ENCODE peak calls at places on chromosomes 16 and 17, in five cellular contexts. M, N, V, E and S are unnamed samples.

GRCh38 chr17:58176200-58176599 is 9.4 kb downstream of the OR4D2 start:
- DNase-seq in M (no peak), N (no peak), V (no peak), E (no peak), S (no peak)

GRCh38 chr17:197352-197751 is 15.9 kb upstream of the DOC2B start:
- DNase-seq in M (no peak), N (no peak), V (no peak), E (no peak), S (no peak)

GRCh38 chr17:81928497-81929252 is 1.1 kb upstream of the MAFG start:
- DNase-seq in M (no peak), N (no peak), V (no peak), E (no peak), S (no peak)

GRCh38 chr16:88764913-88765349 is 20.1 kb downstream of the PIEZO1 start:
- DNase-seq in M (no peak), N (no peak), V (no peak), E (no peak), S (no peak)

GRCh38 chr17:50182783-50183438 is 17.1 kb downstream of the SGCA start:
- DNase-seq in M (no peak), N (no peak), V (no peak), E (no peak), S (no peak)

GRCh38 chr16:88194397-88195020 is 188.2 kb upstream of the ZNF469 start:
- DNase-seq in M (no peak), N (peak; percentile 36), V (no peak), E (no peak), S (no peak)

GRCh38 chr17:42872251-42872965 is 21.4 kb downstream of the AOC3 start:
- DNase-seq in M (no peak), N (no peak), V (no peak), E (no peak), S (no peak)

GRCh38 chr17:34883106-34884000 is 77.9 kb downstream of the CCT6B start:
- DNase-seq in M (no peak), N (no peak), V (no peak), E (no peak), S (no peak)

GRCh38 chr17:78341559-78342437 is 18.1 kb downstream of the SOCS3 start:
- DNase-seq in M (no peak), N (peak; percentile 80), V (no peak), E (peak; percentile 51), S (no peak)

GRCh38 chr17:73648974-73649373 is 4.7 kb upstream of the SDK2 start:
- DNase-seq in M (no peak), N (no peak), V (no peak), E (no peak), S (no peak)

GRCh38 chr16:27367463-27368357 is 34.3 kb upstream of the IL21R start:
- DNase-seq in M (peak; percentile 63), N (peak; percentile 88), V (no peak), E (peak; percentile 75), S (peak; percentile 76)

GRCh38 chr16:21167360-21167759 is 8.9 kb downstream of the LDAF1 start:
- DNase-seq in M (peak; percentile 28), N (no peak), V (peak; percentile 83), E (no peak), S (no peak)

GRCh38 chr17:2372180-2372579 is 28.7 kb downstream of the MNT start:
- DNase-seq in M (no peak), N (no peak), V (no peak), E (no peak), S (no peak)

GRCh38 chr17:13996758-13997157 is 72.5 kb upstream of the COX10 start:
- DNase-seq in M (no peak), N (no peak), V (no peak), E (no peak), S (no peak)

GRCh38 chr16:73301984-73302383 is 254.1 kb upstream of the ZFHX3 start:
- DNase-seq in M (no peak), N (no peak), V (no peak), E (no peak), S (no peak)
- TF ChIP-seq POLR2AphosphoS5 in M (no peak), N (no peak), V (no peak), E (no peak), S (no peak)

DNA sequence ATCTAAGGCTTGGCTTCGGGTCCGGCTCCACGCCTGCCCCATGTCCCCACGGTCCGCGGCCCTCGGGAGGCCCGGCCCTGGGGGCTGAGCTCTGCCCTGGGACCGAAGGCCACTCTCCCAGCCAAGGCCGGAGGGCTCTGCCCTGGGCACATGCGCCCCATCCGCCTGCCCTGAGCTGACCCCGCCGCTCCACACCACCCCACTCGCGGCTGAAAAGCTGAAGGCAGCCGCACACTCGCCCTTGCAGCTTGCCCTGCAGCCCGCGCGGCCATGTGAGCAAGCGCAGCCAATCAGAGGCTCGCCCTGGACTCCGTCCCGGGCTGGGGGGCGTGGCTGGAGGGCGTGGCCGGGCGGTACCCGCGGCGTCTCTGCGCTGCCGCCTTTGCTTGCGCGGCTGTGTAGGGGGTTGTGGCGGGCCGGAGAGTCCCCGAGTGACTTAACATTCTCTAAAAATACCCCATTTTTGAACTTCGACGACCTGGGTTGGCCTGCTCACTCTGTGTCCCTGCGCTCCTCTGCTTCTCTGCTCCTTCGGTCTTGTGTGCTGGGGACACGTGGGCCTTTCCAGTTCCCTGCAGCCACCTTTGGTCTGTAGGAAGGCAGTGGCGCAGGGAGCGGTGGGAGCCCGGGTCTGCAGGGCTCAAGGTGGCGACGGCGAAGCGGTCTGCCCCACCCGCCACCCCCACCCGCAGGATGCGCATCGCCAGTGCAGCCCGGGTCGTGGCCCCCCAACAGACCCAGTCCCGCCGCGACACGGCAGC is 8.8 kb upstream of the MAP2K3 start:
- DNase-seq in M (no peak), N (peak; percentile 97), V (no peak), E (peak; percentile 79), S (peak; percentile 98)
- TF ChIP-seq POLR2AphosphoS5 in M (peak; percentile 76), N (peak; percentile 80), V (peak; percentile 53), E (peak; percentile 32), S (no peak)

GRCh38 chr17:6711081-6711674 is 2.0 kb downstream of the SLC13A5 start:
- DNase-seq in M (no peak), N (no peak), V (no peak), E (no peak), S (no peak)
- TF ChIP-seq POLR2AphosphoS5 in M (no peak), N (no peak), V (no peak), E (no peak), S (no peak)

GRCh38 chr16:70730944-70731343 is 45.1 kb upstream of the MTSS2 start:
- DNase-seq in M (no peak), N (no peak), V (no peak), E (no peak), S (no peak)
- TF ChIP-seq POLR2AphosphoS5 in M (no peak), N (no peak), V (no peak), E (no peak), S (no peak)

DNA sequence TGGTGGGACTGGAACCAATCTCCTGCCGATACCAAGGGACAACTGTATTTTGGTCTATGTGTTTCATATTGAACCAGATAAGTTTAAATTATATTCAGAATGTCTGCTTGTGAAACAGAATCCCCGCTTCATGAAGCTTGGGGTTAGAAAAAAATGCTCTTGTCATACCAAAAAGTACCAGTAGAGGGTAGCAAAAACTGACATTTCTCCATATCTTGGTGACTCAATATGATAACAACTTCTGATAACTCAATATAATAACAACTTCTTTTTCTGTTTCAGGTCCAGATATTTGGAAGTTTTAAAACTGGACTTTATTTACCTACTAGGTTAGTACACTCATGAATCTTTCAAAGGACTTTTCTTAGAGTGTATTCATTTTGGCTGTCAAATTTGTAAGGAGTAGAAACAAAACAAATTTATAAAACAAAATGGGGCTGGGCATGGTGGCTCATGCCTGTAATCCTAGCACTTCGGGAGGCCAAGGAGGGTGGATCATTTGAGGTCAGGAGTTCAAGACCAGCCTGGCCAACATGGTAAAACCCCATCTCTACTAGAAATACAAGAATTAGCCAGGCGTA is 52.3 kb upstream of the ADCY7 start:
- DNase-seq in M (peak; percentile 36), N (no peak), V (peak; percentile 45), E (peak; percentile 13), S (no peak)
- TF ChIP-seq POLR2AphosphoS5 in M (no peak), N (no peak), V (no peak), E (no peak), S (no peak)

DNA sequence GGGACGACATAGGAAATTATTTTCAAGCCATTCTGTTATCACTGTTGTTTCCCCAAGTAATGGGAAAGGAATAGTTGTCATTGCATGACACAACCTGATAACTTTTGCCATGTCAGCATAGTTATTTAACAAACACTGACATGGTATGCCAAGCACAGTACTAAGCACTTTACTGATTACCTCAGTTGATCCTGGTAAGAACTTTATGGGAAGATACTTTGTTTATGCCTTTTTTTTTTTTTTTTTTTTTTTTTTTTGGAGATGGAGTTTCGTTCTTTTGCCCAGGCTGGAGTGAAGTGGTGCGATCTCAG is 15.7 kb upstream of the PNPO start:
- DNase-seq in M (no peak), N (no peak), V (no peak), E (no peak), S (no peak)
- TF ChIP-seq POLR2AphosphoS5 in M (no peak), N (no peak), V (no peak), E (no peak), S (no peak)

GRCh38 chr16:24508614-24509013 is 30.8 kb upstream of the RBBP6 start:
- DNase-seq in M (no peak), N (no peak), V (no peak), E (no peak), S (no peak)
- TF ChIP-seq POLR2AphosphoS5 in M (no peak), N (no peak), V (no peak), E (no peak), S (no peak)